ENCODE peak calls at places on chromosomes 7 and 10, in six cellular contexts. S, U, G, W, O and Y are unnamed samples.

GRCh38 chr10:65622608-65623007 is 1303.2 kb upstream of the LRRTM3 start:
- DNase-seq in S (no peak), U (no peak), G (no peak), W (no peak), O (no peak), Y (no peak)

GRCh38 chr10:98168147-98168546 is 33.7 kb downstream of the R3HCC1L start:
- DNase-seq in S (no peak), U (no peak), G (no peak), W (no peak), O (no peak), Y (no peak)

GRCh38 chr7:17554341-17555015 is 256.0 kb downstream of the AHR start:
- DNase-seq in S (no peak), U (no peak), G (no peak), W (no peak), O (no peak), Y (no peak)

GRCh38 chr10:51706225-51706624 is 6.8 kb upstream of the CSTF2T start:
- DNase-seq in S (no peak), U (no peak), G (no peak), W (peak), O (no peak), Y (no peak)

GRCh38 chr10:9305018-9305655 is 1250.6 kb downstream of the GATA3 start:
- DNase-seq in S (no peak), U (no peak), G (peak), W (peak), O (no peak), Y (peak)

GRCh38 chr10:45404087-45404769 is 30.2 kb downstream of the ALOX5 start:
- DNase-seq in S (peak), U (no peak), G (no peak), W (no peak), O (no peak), Y (no peak)

GRCh38 chr7:45292481-45292880 is 134.9 kb downstream of the RAMP3 start:
- DNase-seq in S (no peak), U (no peak), G (no peak), W (no peak), O (no peak), Y (no peak)

GRCh38 chr10:23367896-23368685 is 23.5 kb upstream of the C10orf67 start:
- DNase-seq in S (no peak), U (no peak), G (peak), W (no peak), O (no peak), Y (no peak)

GRCh38 chr7:38699481-38699880 is 68.3 kb upstream of the AMPH start:
- DNase-seq in S (no peak), U (no peak), G (no peak), W (peak), O (no peak), Y (no peak)

GRCh38 chr10:131422731-131423130 is 111.2 kb upstream of the TCERG1L start:
- DNase-seq in S (no peak), U (no peak), G (no peak), W (no peak), O (no peak), Y (no peak)

GRCh38 chr7:11819947-11820346 is 12.1 kb downstream of the THSD7A start:
- DNase-seq in S (no peak), U (no peak), G (no peak), W (no peak), O (no peak), Y (no peak)

GRCh38 chr10:112120491-112120890 is 63.1 kb downstream of the GPAM start:
- DNase-seq in S (peak), U (no peak), G (no peak), W (no peak), O (no peak), Y (no peak)

GRCh38 chr7:14303536-14303935 is 314.1 kb upstream of the ETV1 start:
- DNase-seq in S (no peak), U (no peak), G (no peak), W (no peak), O (no peak), Y (no peak)

GRCh38 chr10:128078136-128078969 is 47.9 kb downstream of the MKI67 start:
- DNase-seq in S (peak), U (peak), G (peak), W (peak), O (peak), Y (peak)

GRCh38 chr7:83677180-83677866 is 28.4 kb upstream of the SEMA3E start:
- DNase-seq in S (peak), U (no peak), G (peak), W (peak), O (no peak), Y (no peak)

GRCh38 chr10:130432850-130433249 is 296.7 kb downstream of the GLRX3 start:
- DNase-seq in S (no peak), U (peak), G (no peak), W (no peak), O (no peak), Y (no peak)

GRCh38 chr7:903921-904755 is 27.8 kb downstream of the GET4 start:
- DNase-seq in S (no peak), U (no peak), G (no peak), W (no peak), O (no peak), Y (no peak)

GRCh38 chr7:45179666-45180065 is 22.1 kb downstream of the RAMP3 start:
- DNase-seq in S (no peak), U (no peak), G (no peak), W (no peak), O (no peak), Y (no peak)

GRCh38 chr7:24836084-24836483 is 78.8 kb upstream of the GSDME start:
- DNase-seq in S (no peak), U (no peak), G (no peak), W (no peak), O (no peak), Y (no peak)

GRCh38 chr10:32629910-32630309 is 184.0 kb downstream of the CCDC7 start:
- DNase-seq in S (no peak), U (no peak), G (no peak), W (no peak), O (no peak), Y (peak)

GRCh38 chr7:46544396-46545008 is 623.4 kb upstream of the IGFBP3 start:
- DNase-seq in S (no peak), U (no peak), G (peak), W (peak), O (no peak), Y (no peak)

GRCh38 chr7:47291461-47292051 is 290.4 kb downstream of the TNS3 start:
- DNase-seq in S (no peak), U (no peak), G (peak), W (peak), O (no peak), Y (no peak)

GRCh38 chr10:22477365-22478287 is 132.3 kb downstream of the SPAG6 start:
- DNase-seq in S (no peak), U (peak), G (no peak), W (no peak), O (peak), Y (peak)

GRCh38 chr10:81838950-81839349 is 36.0 kb upstream of the NRG3 start:
- DNase-seq in S (no peak), U (peak), G (peak), W (no peak), O (no peak), Y (peak)

GRCh38 chr10:104059364-104059763 is 26.3 kb downstream of the COL17A1 start:
- DNase-seq in S (no peak), U (peak), G (no peak), W (no peak), O (no peak), Y (no peak)

GRCh38 chr10:49359349-49360231 is 36.3 kb downstream of the DRGX start:
- DNase-seq in S (no peak), U (peak), G (no peak), W (peak), O (no peak), Y (no peak)

GRCh38 chr10:109981641-109982040 is 26.1 kb upstream of the ADD3 start:
- DNase-seq in S (no peak), U (no peak), G (no peak), W (no peak), O (no peak), Y (no peak)

GRCh38 chr10:109976657-109977056 is 31.1 kb upstream of the ADD3 start:
- DNase-seq in S (no peak), U (no peak), G (no peak), W (no peak), O (no peak), Y (no peak)

GRCh38 chr10:109978481-109978880 is 29.3 kb upstream of the ADD3 start:
- DNase-seq in S (peak), U (peak), G (peak), W (peak), O (no peak), Y (peak)

GRCh38 chr10:109977382-109977806 is 30.4 kb upstream of the ADD3 start:
- DNase-seq in S (peak), U (no peak), G (peak), W (no peak), O (no peak), Y (no peak)

GRCh38 chr10:109979215-109979614 is 28.6 kb upstream of the ADD3 start:
- DNase-seq in S (no peak), U (no peak), G (no peak), W (no peak), O (no peak), Y (no peak)
- H3K23ac ChIP-seq in S (no peak), U (no peak), G (no peak), W (no peak), O (no peak), Y (no peak)

GRCh38 chr7:115447495-115447894 is 525.6 kb downstream of the MDFIC start:
- DNase-seq in S (no peak), U (no peak), G (no peak), W (no peak), O (no peak), Y (no peak)

GRCh38 chr7:115449689-115450088 is 527.8 kb downstream of the MDFIC start:
- DNase-seq in S (no peak), U (no peak), G (no peak), W (no peak), O (no peak), Y (no peak)
- H3K14ac ChIP-seq in S (no peak), U (no peak), G (no peak), W (no peak), O (no peak), Y (no peak)

GRCh38 chr10:99785646-99786045 is 3.2 kb downstream of the ABCC2 start:
- DNase-seq in S (peak), U (peak), G (no peak), W (no peak), O (peak), Y (no peak)
- H3K23ac ChIP-seq in S (no peak), U (no peak), G (no peak), W (peak), O (no peak), Y (no peak)

DNA sequence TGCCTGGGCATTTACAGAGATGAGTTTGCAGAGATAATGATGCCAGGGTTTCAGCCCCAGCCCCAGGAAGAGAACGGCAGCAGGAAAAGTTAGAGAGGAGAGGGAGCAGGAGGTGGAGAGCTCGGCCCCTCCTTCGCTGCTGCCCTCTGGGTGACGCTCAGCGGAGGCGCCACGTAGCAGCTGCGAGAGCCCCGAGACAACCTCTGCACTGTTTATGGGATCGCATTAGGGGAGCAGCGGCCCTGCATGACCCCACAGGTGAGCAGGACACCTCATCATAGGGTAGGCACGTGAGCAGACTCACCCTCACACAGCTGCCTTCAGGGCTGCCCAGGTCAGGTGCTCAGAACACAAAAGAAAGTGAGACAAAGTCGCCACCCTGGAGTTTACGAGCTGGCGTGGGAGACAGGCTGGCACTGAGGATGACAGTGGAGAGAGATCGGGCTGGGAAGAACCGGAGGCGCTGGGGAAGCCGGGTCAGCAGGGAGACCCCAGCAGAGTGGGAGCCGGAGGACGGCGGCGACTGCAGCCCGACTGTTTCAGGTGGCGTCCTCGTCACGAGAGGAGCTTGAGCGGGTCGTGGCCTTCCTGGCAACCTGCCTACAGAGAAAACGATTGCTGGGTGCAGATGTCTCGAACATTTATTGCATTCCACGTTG is 83.2 kb upstream of the INSIG1 start:
- DNase-seq in S (no peak), U (no peak), G (no peak), W (no peak), O (no peak), Y (no peak)
- H3K14ac ChIP-seq in S (no peak), U (no peak), G (no peak), W (peak), O (no peak), Y (no peak)

DNA sequence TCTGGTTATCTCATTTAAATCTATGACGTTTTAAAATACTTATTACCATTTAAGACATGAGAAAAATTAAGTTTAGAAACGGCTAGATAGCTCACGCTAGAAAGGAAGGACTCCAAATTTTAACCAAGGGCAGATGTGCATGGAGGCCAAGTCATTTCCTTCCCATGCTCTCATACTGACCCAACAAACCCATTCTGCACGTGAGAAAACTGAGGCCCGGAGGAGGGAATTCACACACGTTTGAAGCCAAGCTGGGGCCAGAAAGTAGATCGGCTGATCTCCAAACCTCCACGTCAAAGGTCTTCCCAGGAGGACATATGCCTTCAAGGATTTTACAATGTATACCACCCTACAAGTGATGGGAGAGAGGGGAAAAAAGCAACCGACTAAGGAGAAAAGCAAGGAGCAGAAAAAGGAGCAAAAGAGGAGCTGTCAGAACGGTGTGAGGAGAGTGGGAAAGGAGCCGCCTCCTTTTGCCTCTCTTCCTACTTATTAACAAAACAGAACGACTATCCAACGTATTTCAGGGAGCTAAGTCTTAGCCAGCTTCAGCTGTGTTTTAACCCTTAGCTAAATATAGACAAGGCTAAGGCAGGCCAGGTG is 645 bp upstream of the SIRT1 start:
- DNase-seq in S (no peak), U (no peak), G (no peak), W (no peak), O (no peak), Y (no peak)
- H3K23ac ChIP-seq in S (no peak), U (no peak), G (no peak), W (peak), O (no peak), Y (no peak)